ENCODE peak calls at places on chromosomes 16 and 17, in six cellular contexts. One of them, this sample, is unnamed.

GRCh38 chr17:59004338-59005111 is 102.2 kb downstream of the TRIM37 start:
- DNase-seq in HCT116: peak; percentile 59
- DNase-seq in mesendoderm: peak; percentile 67
- DNase-seq in prostate gland: peak; percentile 60
- DNase-seq in lower lobe of right lung: no peak
- DNase-seq in endothelial cell of umbilical vein: peak; percentile 74
- DNase-seq in this sample: peak; percentile 57

GRCh38 chr16:76345093-76345735 is 68.0 kb downstream of the CNTNAP4 start:
- DNase-seq in lower lobe of right lung: no peak
- DNase-seq in prostate gland: no peak
- DNase-seq in endothelial cell of umbilical vein: no peak
- DNase-seq in HCT116: no peak
- DNase-seq in mesendoderm: peak; percentile 59
- DNase-seq in this sample: no peak

GRCh38 chr17:79183221-79184158 is 108.9 kb downstream of the ENGASE start:
- DNase-seq in endothelial cell of umbilical vein: no peak
- DNase-seq in lower lobe of right lung: no peak
- DNase-seq in prostate gland: no peak
- DNase-seq in mesendoderm: peak; percentile 89
- DNase-seq in HCT116: no peak
- DNase-seq in this sample: no peak

GRCh38 chr17:49616546-49617205 is 41.0 kb downstream of the NXPH3 start:
- DNase-seq in HCT116: no peak
- DNase-seq in mesendoderm: no peak
- DNase-seq in prostate gland: no peak
- DNase-seq in endothelial cell of umbilical vein: no peak
- DNase-seq in lower lobe of right lung: no peak
- DNase-seq in this sample: no peak

GRCh38 chr16:1989826-1990335 is at the start of gene SYNGR3:
- DNase-seq in HCT116: no peak
- DNase-seq in endothelial cell of umbilical vein: no peak
- DNase-seq in lower lobe of right lung: peak; percentile 51
- DNase-seq in mesendoderm: peak; percentile 39
- DNase-seq in prostate gland: no peak
- DNase-seq in this sample: no peak

GRCh38 chr17:19718041-19718612 is 1.7 kb upstream of the SLC47A2 start:
- DNase-seq in endothelial cell of umbilical vein: no peak
- DNase-seq in lower lobe of right lung: no peak
- DNase-seq in prostate gland: no peak
- DNase-seq in HCT116: no peak
- DNase-seq in mesendoderm: peak; percentile 68
- DNase-seq in this sample: no peak

GRCh38 chr17:44591223-44591622 is 33.9 kb downstream of the FZD2 start:
- DNase-seq in lower lobe of right lung: no peak
- DNase-seq in mesendoderm: no peak
- DNase-seq in prostate gland: no peak
- DNase-seq in endothelial cell of umbilical vein: peak; percentile 56
- DNase-seq in HCT116: no peak
- DNase-seq in this sample: no peak

GRCh38 chr17:20896153-20896649 is 146.6 kb downstream of the USP22 start:
- DNase-seq in prostate gland: no peak
- DNase-seq in mesendoderm: no peak
- DNase-seq in HCT116: no peak
- DNase-seq in endothelial cell of umbilical vein: peak; percentile 35
- DNase-seq in lower lobe of right lung: no peak
- DNase-seq in this sample: peak; percentile 38

GRCh38 chr17:1645207-1646171 is at the start of gene SCARF1:
- DNase-seq in lower lobe of right lung: peak; percentile 76
- DNase-seq in HCT116: no peak
- DNase-seq in mesendoderm: peak; percentile 53
- DNase-seq in endothelial cell of umbilical vein: peak; percentile 88
- DNase-seq in prostate gland: no peak
- DNase-seq in this sample: no peak

GRCh38 chr16:55462241-55462640 is 16.8 kb upstream of the MMP2 start:
- DNase-seq in prostate gland: no peak
- DNase-seq in endothelial cell of umbilical vein: no peak
- DNase-seq in HCT116: no peak
- DNase-seq in lower lobe of right lung: no peak
- DNase-seq in mesendoderm: no peak
- DNase-seq in this sample: no peak

GRCh38 chr17:7167832-7168231 is 11.3 kb downstream of the ASGR1 start:
- DNase-seq in prostate gland: no peak
- DNase-seq in endothelial cell of umbilical vein: no peak
- DNase-seq in HCT116: no peak
- DNase-seq in lower lobe of right lung: no peak
- DNase-seq in mesendoderm: no peak
- DNase-seq in this sample: no peak

GRCh38 chr17:60305141-60305540 is 86.8 kb downstream of the USP32 start:
- DNase-seq in HCT116: no peak
- DNase-seq in lower lobe of right lung: no peak
- DNase-seq in endothelial cell of umbilical vein: no peak
- DNase-seq in prostate gland: no peak
- DNase-seq in mesendoderm: peak; percentile 34
- DNase-seq in this sample: peak; percentile 2

GRCh38 chr17:63516910-63517824 is 6.0 kb upstream of the KCNH6 start:
- DNase-seq in endothelial cell of umbilical vein: no peak
- DNase-seq in HCT116: peak; percentile 86
- DNase-seq in lower lobe of right lung: no peak
- DNase-seq in mesendoderm: peak; percentile 41
- DNase-seq in prostate gland: no peak
- DNase-seq in this sample: no peak

DNA sequence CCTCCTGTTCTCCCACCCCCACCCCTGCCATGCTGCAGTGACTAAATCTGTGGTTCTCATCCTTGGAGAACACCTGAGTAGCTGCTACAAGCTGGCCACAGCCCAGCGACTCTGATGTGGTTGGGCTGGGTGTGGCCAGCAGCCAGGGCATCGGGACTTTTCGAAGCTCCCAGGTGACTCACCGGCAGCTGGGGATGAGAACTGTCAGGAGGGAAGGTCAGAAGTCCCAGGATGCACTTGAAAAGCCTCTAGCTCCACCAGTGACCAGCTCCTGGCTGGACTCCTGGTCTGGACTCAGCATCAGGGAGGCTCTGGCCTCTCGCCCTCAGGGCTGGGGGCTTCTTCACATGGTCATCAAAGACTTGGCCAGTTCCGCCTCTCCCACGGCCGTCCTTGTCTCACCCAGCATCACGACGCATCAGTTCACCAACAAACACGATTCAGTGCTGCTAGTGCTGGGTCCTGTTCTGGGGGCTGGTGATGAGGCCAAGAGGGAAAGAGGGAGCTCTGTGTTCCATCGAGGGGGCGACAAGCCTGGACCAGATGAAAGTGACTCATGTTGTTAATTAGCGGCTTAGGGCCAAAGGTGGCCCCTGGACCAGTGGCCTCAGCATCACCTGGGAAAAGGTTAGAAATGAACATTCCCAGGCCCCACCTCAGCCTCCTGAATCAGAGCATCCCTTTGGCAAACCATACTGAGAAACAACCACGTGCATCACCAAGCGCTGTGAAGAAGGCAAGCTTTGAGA is 3.9 kb upstream of the C17orf99 start:
- DNase-seq in endothelial cell of umbilical vein: no peak
- DNase-seq in lower lobe of right lung: peak; percentile 86
- DNase-seq in HCT116: peak; percentile 97
- DNase-seq in mesendoderm: peak; percentile 61
- DNase-seq in prostate gland: peak; percentile 83
- DNase-seq in this sample: peak; percentile 43
- H3K27ac ChIP-seq in endothelial cell of umbilical vein: no peak overlapping the region
- H3K27ac ChIP-seq in lower lobe of right lung: no peak overlapping the region
- H3K27ac ChIP-seq in HCT116: peak overlapping the region; percentile 67
- H3K27ac ChIP-seq in mesendoderm: no peak overlapping the region
- H3K27ac ChIP-seq in prostate gland: no peak overlapping the region
- H3K27ac ChIP-seq in this sample: no peak overlapping the region

DNA sequence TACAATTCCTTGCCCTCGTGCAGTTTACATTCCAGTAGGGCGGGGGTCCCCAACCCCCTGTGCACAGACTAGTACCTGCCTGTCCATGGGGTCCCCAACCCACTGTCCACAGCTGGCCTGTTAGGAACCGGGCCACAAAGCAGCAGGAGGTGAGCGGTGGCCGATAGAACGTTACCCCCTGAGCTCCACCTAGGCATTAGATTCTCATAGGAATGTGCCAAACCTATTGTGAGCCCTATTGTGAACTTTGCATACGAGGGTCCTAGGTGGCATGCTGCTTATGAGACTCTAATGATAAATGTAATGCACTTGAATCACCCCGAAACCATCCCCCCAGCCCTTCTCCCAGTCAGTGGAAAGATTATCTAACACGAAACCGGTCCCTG is 1.5 kb downstream of the REXO5 start:
- DNase-seq in lower lobe of right lung: no peak
- DNase-seq in mesendoderm: no peak
- DNase-seq in endothelial cell of umbilical vein: no peak
- DNase-seq in HCT116: no peak
- DNase-seq in prostate gland: no peak
- DNase-seq in this sample: no peak
- H3K4me3 ChIP-seq in lower lobe of right lung: no peak overlapping the region
- H3K4me3 ChIP-seq in mesendoderm: no peak overlapping the region
- H3K4me3 ChIP-seq in endothelial cell of umbilical vein: no peak overlapping the region
- H3K4me3 ChIP-seq in HCT116: peak overlapping the region; percentile 92
- H3K4me3 ChIP-seq in prostate gland: no peak overlapping the region
- H3K4me3 ChIP-seq in this sample: no peak overlapping the region

GRCh38 chr17:32110596-32110995 is 31.7 kb upstream of the RHOT1 start:
- DNase-seq in prostate gland: no peak
- DNase-seq in endothelial cell of umbilical vein: no peak
- DNase-seq in HCT116: no peak
- DNase-seq in mesendoderm: no peak
- DNase-seq in lower lobe of right lung: no peak
- DNase-seq in this sample: no peak
- H3K27ac ChIP-seq in prostate gland: no peak overlapping the region
- H3K27ac ChIP-seq in endothelial cell of umbilical vein: no peak overlapping the region
- H3K27ac ChIP-seq in HCT116: no peak overlapping the region
- H3K27ac ChIP-seq in mesendoderm: no peak overlapping the region
- H3K27ac ChIP-seq in lower lobe of right lung: no peak overlapping the region
- H3K27ac ChIP-seq in this sample: no peak overlapping the region

GRCh38 chr17:17303010-17303846 is at the start of gene NT5M:
- DNase-seq in HCT116: no peak
- DNase-seq in prostate gland: peak; percentile 78
- DNase-seq in mesendoderm: peak; percentile 69
- DNase-seq in lower lobe of right lung: peak; percentile 89
- DNase-seq in endothelial cell of umbilical vein: peak; percentile 60
- DNase-seq in this sample: peak; percentile 65

GRCh38 chr17:17303847-17304490 is 796 bp downstream of the NT5M start:
- DNase-seq in endothelial cell of umbilical vein: no peak
- DNase-seq in lower lobe of right lung: no peak
- DNase-seq in HCT116: no peak
- DNase-seq in mesendoderm: no peak
- DNase-seq in prostate gland: no peak
- DNase-seq in this sample: no peak

GRCh38 chr17:17305282-17305801 is 2.2 kb downstream of the NT5M start:
- DNase-seq in prostate gland: no peak
- DNase-seq in mesendoderm: no peak
- DNase-seq in lower lobe of right lung: no peak
- DNase-seq in HCT116: no peak
- DNase-seq in endothelial cell of umbilical vein: no peak
- DNase-seq in this sample: peak; percentile 52

GRCh38 chr17:17306181-17306580 is 3.0 kb downstream of the NT5M start:
- DNase-seq in prostate gland: no peak
- DNase-seq in endothelial cell of umbilical vein: no peak
- DNase-seq in mesendoderm: no peak
- DNase-seq in HCT116: no peak
- DNase-seq in lower lobe of right lung: no peak
- DNase-seq in this sample: no peak

GRCh38 chr17:17304521-17304985 is 1.4 kb downstream of the NT5M start:
- DNase-seq in endothelial cell of umbilical vein: no peak
- DNase-seq in HCT116: no peak
- DNase-seq in lower lobe of right lung: no peak
- DNase-seq in mesendoderm: no peak
- DNase-seq in prostate gland: no peak
- DNase-seq in this sample: peak; percentile 54
- H3K4me3 ChIP-seq in endothelial cell of umbilical vein: no peak overlapping the region
- H3K4me3 ChIP-seq in HCT116: peak overlapping the region; percentile 75
- H3K4me3 ChIP-seq in lower lobe of right lung: no peak overlapping the region
- H3K4me3 ChIP-seq in mesendoderm: no peak overlapping the region
- H3K4me3 ChIP-seq in prostate gland: no peak overlapping the region
- H3K4me3 ChIP-seq in this sample: peak overlapping the region; percentile 7

GRCh38 chr16:84530590-84530989 is 26.1 kb upstream of the MEAK7 start:
- DNase-seq in endothelial cell of umbilical vein: no peak
- DNase-seq in mesendoderm: no peak
- DNase-seq in HCT116: no peak
- DNase-seq in lower lobe of right lung: no peak
- DNase-seq in prostate gland: no peak
- DNase-seq in this sample: no peak

GRCh38 chr16:84532855-84533486 is 28.5 kb upstream of the MEAK7 start:
- DNase-seq in endothelial cell of umbilical vein: peak; percentile 85
- DNase-seq in lower lobe of right lung: peak; percentile 3
- DNase-seq in prostate gland: no peak
- DNase-seq in mesendoderm: no peak
- DNase-seq in HCT116: no peak
- DNase-seq in this sample: no peak

GRCh38 chr16:84534815-84535214 is 30.4 kb upstream of the MEAK7 start:
- DNase-seq in HCT116: no peak
- DNase-seq in endothelial cell of umbilical vein: no peak
- DNase-seq in prostate gland: no peak
- DNase-seq in mesendoderm: no peak
- DNase-seq in lower lobe of right lung: no peak
- DNase-seq in this sample: no peak

GRCh38 chr16:84529607-84530006 is 25.1 kb upstream of the MEAK7 start:
- DNase-seq in mesendoderm: no peak
- DNase-seq in prostate gland: no peak
- DNase-seq in HCT116: no peak
- DNase-seq in lower lobe of right lung: no peak
- DNase-seq in endothelial cell of umbilical vein: no peak
- DNase-seq in this sample: no peak

DNA sequence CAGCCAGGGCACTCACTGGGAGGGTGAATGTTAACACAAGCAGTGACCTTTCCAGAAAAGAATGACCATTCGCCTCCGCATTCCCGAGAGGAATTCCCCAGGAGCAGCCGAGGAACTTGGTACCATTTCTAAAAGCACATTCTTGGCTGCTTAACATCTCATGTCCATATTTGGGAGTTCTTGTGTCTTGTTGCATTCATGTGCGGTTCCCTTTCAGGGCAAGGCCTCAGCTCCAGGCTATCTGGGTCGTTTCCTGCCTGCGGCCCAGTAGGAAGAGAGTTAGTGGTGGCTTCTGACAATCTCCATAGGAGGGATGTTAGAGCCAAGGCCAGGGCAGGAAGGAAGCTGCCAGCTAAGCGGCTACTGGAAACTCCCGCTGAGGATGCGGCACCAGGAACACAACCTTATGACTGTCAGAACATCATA is 27.9 kb upstream of the MEAK7 start:
- DNase-seq in HCT116: no peak
- DNase-seq in prostate gland: peak; percentile 35
- DNase-seq in mesendoderm: peak; percentile 99
- DNase-seq in endothelial cell of umbilical vein: peak; percentile 93
- DNase-seq in lower lobe of right lung: no peak
- DNase-seq in this sample: no peak
- H3K27ac ChIP-seq in HCT116: no peak overlapping the region
- H3K27ac ChIP-seq in prostate gland: peak overlapping the region; percentile 59
- H3K27ac ChIP-seq in mesendoderm: peak overlapping the region; percentile 66
- H3K27ac ChIP-seq in endothelial cell of umbilical vein: peak overlapping the region; percentile 78
- H3K27ac ChIP-seq in lower lobe of right lung: peak overlapping the region; percentile 79
- H3K27ac ChIP-seq in this sample: no peak overlapping the region

GRCh38 chr17:18246880-18247612 is 11.5 kb downstream of the FLII start:
- DNase-seq in prostate gland: peak; percentile 90
- DNase-seq in endothelial cell of umbilical vein: peak; percentile 57
- DNase-seq in mesendoderm: peak; percentile 94
- DNase-seq in lower lobe of right lung: peak; percentile 93
- DNase-seq in HCT116: no peak
- DNase-seq in this sample: peak; percentile 17
- H3K4me3 ChIP-seq in prostate gland: peak overlapping the region; percentile 32
- H3K4me3 ChIP-seq in endothelial cell of umbilical vein: no peak overlapping the region
- H3K4me3 ChIP-seq in mesendoderm: peak overlapping the region; percentile 29
- H3K4me3 ChIP-seq in lower lobe of right lung: peak overlapping the region; percentile 17
- H3K4me3 ChIP-seq in HCT116: no peak overlapping the region
- H3K4me3 ChIP-seq in this sample: no peak overlapping the region

This sample was measured in CD4-positive, alpha-beta memory T cell.